ENCODE peak calls at places on chromosome 13, in seven cellular contexts. One of them, this sample, is unnamed.

GRCh38 chr13:50613356-50613831 is 230.1 kb downstream of the DLEU7 start:
- DNase-seq in endothelial cell: no peak
- DNase-seq in thoracic aorta: no peak
- DNase-seq in MCF 10A: no peak
- DNase-seq in GM12865: no peak
- DNase-seq in lung: no peak
- DNase-seq in glutamatergic neuron: no peak
- DNase-seq in this sample: no peak

GRCh38 chr13:26599885-26600284 is 42.4 kb downstream of the WASF3 start:
- DNase-seq in endothelial cell: no peak
- DNase-seq in thoracic aorta: no peak
- DNase-seq in MCF 10A: no peak
- DNase-seq in GM12865: no peak
- DNase-seq in lung: no peak
- DNase-seq in glutamatergic neuron: no peak
- DNase-seq in this sample: no peak

GRCh38 chr13:23378009-23378632 is 55.4 kb downstream of the SACS start:
- DNase-seq in endothelial cell: no peak
- DNase-seq in thoracic aorta: peak; percentile 66
- DNase-seq in MCF 10A: peak; percentile 92
- DNase-seq in GM12865: peak; percentile 79
- DNase-seq in lung: no peak
- DNase-seq in glutamatergic neuron: no peak
- DNase-seq in this sample: no peak

GRCh38 chr13:29892149-29892548 is 41.7 kb upstream of the UBL3 start:
- DNase-seq in endothelial cell: no peak
- DNase-seq in thoracic aorta: no peak
- DNase-seq in MCF 10A: no peak
- DNase-seq in GM12865: no peak
- DNase-seq in lung: no peak
- DNase-seq in glutamatergic neuron: peak; percentile 70
- DNase-seq in this sample: no peak

GRCh38 chr13:33994826-33995502 is 177.0 kb downstream of the RFC3 start:
- DNase-seq in endothelial cell: no peak
- DNase-seq in thoracic aorta: no peak
- DNase-seq in MCF 10A: peak; percentile 2
- DNase-seq in GM12865: no peak
- DNase-seq in lung: no peak
- DNase-seq in glutamatergic neuron: no peak
- DNase-seq in this sample: no peak

GRCh38 chr13:51913421-51914136 is 51.8 kb downstream of the CCDC70 start:
- DNase-seq in endothelial cell: peak; percentile 20
- DNase-seq in thoracic aorta: no peak
- DNase-seq in MCF 10A: no peak
- DNase-seq in GM12865: no peak
- DNase-seq in lung: no peak
- DNase-seq in glutamatergic neuron: peak; percentile 59
- DNase-seq in this sample: no peak

GRCh38 chr13:28355822-28356371 is 139.0 kb downstream of the FLT1 start:
- DNase-seq in endothelial cell: no peak
- DNase-seq in thoracic aorta: no peak
- DNase-seq in MCF 10A: no peak
- DNase-seq in GM12865: no peak
- DNase-seq in lung: no peak
- DNase-seq in glutamatergic neuron: no peak
- DNase-seq in this sample: no peak

GRCh38 chr13:52070929-52071523 is 46.5 kb downstream of the UTP14C start:
- DNase-seq in endothelial cell: no peak
- DNase-seq in thoracic aorta: no peak
- DNase-seq in MCF 10A: peak; percentile 18
- DNase-seq in GM12865: peak; percentile 9
- DNase-seq in lung: no peak
- DNase-seq in glutamatergic neuron: no peak
- DNase-seq in this sample: no peak

GRCh38 chr13:112248406-112248760 is 127.8 kb upstream of the SPACA7 start:
- DNase-seq in endothelial cell: no peak
- DNase-seq in thoracic aorta: no peak
- DNase-seq in MCF 10A: no peak
- DNase-seq in GM12865: no peak
- DNase-seq in lung: peak; percentile 9
- DNase-seq in glutamatergic neuron: no peak
- DNase-seq in this sample: no peak

GRCh38 chr13:30504081-30504480 is 38.3 kb upstream of the HMGB1 start:
- DNase-seq in endothelial cell: no peak
- DNase-seq in thoracic aorta: no peak
- DNase-seq in MCF 10A: no peak
- DNase-seq in GM12865: peak; percentile 76
- DNase-seq in lung: no peak
- DNase-seq in glutamatergic neuron: no peak
- DNase-seq in this sample: no peak

DNA sequence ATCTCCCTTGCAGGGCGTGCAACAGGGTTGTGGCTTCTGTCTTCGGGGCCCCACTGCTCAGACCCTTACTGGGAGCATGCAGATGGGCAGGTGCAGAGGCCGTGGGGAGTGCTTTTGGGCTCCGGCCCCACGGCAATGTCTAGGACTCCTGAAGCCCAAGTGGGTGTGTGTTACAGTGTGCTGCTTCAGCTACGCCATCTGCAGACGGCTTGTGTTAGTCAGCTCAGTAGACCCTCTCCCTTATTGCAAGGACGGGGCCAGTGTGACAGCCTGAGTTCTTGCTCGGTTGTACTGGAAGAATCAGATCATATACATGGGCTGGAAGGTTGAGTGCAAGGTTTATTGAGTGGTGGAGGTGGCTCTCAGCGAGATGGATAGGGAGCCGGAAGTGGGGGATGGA is 39.3 kb downstream of the DNAJC3 start:
- DNase-seq in endothelial cell: no peak
- DNase-seq in thoracic aorta: no peak
- DNase-seq in MCF 10A: no peak
- DNase-seq in GM12865: no peak
- DNase-seq in lung: no peak
- DNase-seq in glutamatergic neuron: no peak
- DNase-seq in this sample: no peak
- TF ChIP-seq CTCF in endothelial cell: no peak
- TF ChIP-seq CTCF in thoracic aorta: no peak
- TF ChIP-seq CTCF in MCF 10A: no peak
- TF ChIP-seq CTCF in GM12865: no peak
- TF ChIP-seq CTCF in lung: no peak
- TF ChIP-seq CTCF in glutamatergic neuron: no peak
- TF ChIP-seq CTCF in this sample: no peak

GRCh38 chr13:101115762-101116161 is 300.5 kb downstream of the NALCN start:
- DNase-seq in endothelial cell: no peak
- DNase-seq in thoracic aorta: no peak
- DNase-seq in MCF 10A: no peak
- DNase-seq in GM12865: no peak
- DNase-seq in lung: no peak
- DNase-seq in glutamatergic neuron: no peak
- DNase-seq in this sample: no peak
- TF ChIP-seq CTCF in endothelial cell: no peak
- TF ChIP-seq CTCF in thoracic aorta: no peak
- TF ChIP-seq CTCF in MCF 10A: peak; percentile 6
- TF ChIP-seq CTCF in GM12865: no peak
- TF ChIP-seq CTCF in lung: no peak
- TF ChIP-seq CTCF in glutamatergic neuron: no peak
- TF ChIP-seq CTCF in this sample: peak; percentile 50

GRCh38 chr13:39012608-39013007 is 22.0 kb upstream of the STOML3 start:
- DNase-seq in endothelial cell: peak; percentile 31
- DNase-seq in thoracic aorta: no peak
- DNase-seq in MCF 10A: no peak
- DNase-seq in GM12865: no peak
- DNase-seq in lung: no peak
- DNase-seq in glutamatergic neuron: peak; percentile 22
- DNase-seq in this sample: no peak
- TF ChIP-seq CTCF in endothelial cell: no peak
- TF ChIP-seq CTCF in thoracic aorta: no peak
- TF ChIP-seq CTCF in MCF 10A: no peak
- TF ChIP-seq CTCF in GM12865: no peak
- TF ChIP-seq CTCF in lung: no peak
- TF ChIP-seq CTCF in glutamatergic neuron: no peak
- TF ChIP-seq CTCF in this sample: peak; percentile 34

GRCh38 chr13:99526549-99526948 is 25.3 kb downstream of the TM9SF2 start:
- DNase-seq in endothelial cell: no peak
- DNase-seq in thoracic aorta: no peak
- DNase-seq in MCF 10A: no peak
- DNase-seq in GM12865: no peak
- DNase-seq in lung: no peak
- DNase-seq in glutamatergic neuron: no peak
- DNase-seq in this sample: no peak
- TF ChIP-seq CTCF in endothelial cell: no peak
- TF ChIP-seq CTCF in thoracic aorta: no peak
- TF ChIP-seq CTCF in MCF 10A: no peak
- TF ChIP-seq CTCF in GM12865: no peak
- TF ChIP-seq CTCF in lung: no peak
- TF ChIP-seq CTCF in glutamatergic neuron: no peak
- TF ChIP-seq CTCF in this sample: no peak

GRCh38 chr13:21420706-21421105 is 38.4 kb downstream of the ZDHHC20 start:
- DNase-seq in endothelial cell: no peak
- DNase-seq in thoracic aorta: no peak
- DNase-seq in MCF 10A: peak; percentile 24
- DNase-seq in GM12865: no peak
- DNase-seq in lung: no peak
- DNase-seq in glutamatergic neuron: no peak
- DNase-seq in this sample: no peak
- TF ChIP-seq CTCF in endothelial cell: no peak
- TF ChIP-seq CTCF in thoracic aorta: no peak
- TF ChIP-seq CTCF in MCF 10A: no peak
- TF ChIP-seq CTCF in GM12865: no peak
- TF ChIP-seq CTCF in lung: no peak
- TF ChIP-seq CTCF in glutamatergic neuron: no peak
- TF ChIP-seq CTCF in this sample: no peak

DNA sequence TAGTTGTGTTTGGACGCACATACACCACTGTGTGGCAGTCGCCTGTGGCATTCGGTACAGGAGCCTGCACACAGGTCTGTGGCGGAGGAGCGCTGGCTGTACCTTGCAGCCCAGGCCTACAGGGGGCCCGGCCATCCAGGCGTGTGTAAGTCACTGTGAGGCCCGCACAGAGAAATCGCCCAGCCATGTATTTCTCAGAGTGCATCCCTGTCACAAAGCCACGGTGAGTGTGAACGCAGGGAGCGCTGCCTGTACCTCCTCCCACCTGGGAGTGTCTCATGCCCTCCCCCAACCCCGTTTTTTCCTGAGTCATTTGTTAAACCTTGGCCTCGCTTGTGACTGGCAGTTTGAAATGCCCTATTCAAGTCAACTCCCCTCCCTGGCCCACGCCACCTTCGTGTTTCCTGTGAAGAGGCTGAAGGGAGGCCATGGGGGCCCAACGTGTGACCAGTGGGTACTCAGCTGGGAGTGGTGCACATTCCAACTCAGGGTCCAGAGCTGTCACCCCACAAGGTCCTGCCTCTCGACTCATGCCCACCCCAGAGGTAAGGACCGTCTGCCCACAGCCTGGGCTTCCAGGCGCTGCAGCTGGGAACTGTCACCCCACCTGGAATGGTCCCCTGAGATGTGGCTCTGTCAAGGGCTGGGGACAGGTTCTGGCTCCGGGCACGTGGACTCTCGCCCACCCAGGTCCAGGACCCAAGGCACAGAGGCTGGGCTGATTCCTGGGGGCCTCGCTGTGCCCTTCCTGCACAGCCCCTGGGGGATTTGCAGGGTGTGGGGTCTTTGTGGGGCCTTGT is 11.6 kb upstream of the RASA3 start:
- DNase-seq in endothelial cell: peak; percentile 57
- DNase-seq in thoracic aorta: no peak
- DNase-seq in MCF 10A: no peak
- DNase-seq in GM12865: peak; percentile 85
- DNase-seq in lung: no peak
- DNase-seq in glutamatergic neuron: peak; percentile 69
- DNase-seq in this sample: no peak
- TF ChIP-seq CTCF in endothelial cell: no peak
- TF ChIP-seq CTCF in thoracic aorta: no peak
- TF ChIP-seq CTCF in MCF 10A: no peak
- TF ChIP-seq CTCF in GM12865: peak; percentile 58
- TF ChIP-seq CTCF in lung: no peak
- TF ChIP-seq CTCF in glutamatergic neuron: peak; percentile 51
- TF ChIP-seq CTCF in this sample: peak; percentile 53

DNA sequence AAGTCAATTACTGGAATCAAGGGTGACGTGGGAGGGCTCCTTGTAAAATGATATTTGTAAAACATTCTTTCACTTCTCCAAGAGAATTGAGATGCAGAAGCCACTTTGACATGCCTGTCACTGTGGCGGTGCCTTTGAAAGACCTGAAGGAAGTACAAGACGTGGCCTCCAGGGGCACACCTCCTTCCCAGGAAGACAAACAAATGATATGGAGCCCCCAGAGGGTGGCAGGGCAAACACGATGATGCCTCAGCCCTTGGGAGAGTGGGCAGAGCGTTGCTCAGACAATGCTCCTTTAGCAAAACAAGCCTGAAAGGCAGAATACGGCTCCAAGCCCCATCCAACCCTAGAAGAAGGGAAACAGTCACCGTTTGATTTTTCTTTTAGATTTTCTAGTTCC is 9.3 kb upstream of the ATP12A start:
- DNase-seq in endothelial cell: peak; percentile 47
- DNase-seq in thoracic aorta: no peak
- DNase-seq in MCF 10A: peak; percentile 40
- DNase-seq in GM12865: peak; percentile 54
- DNase-seq in lung: no peak
- DNase-seq in glutamatergic neuron: no peak
- DNase-seq in this sample: no peak
- TF ChIP-seq CTCF in endothelial cell: peak; percentile 45
- TF ChIP-seq CTCF in thoracic aorta: no peak
- TF ChIP-seq CTCF in MCF 10A: no peak
- TF ChIP-seq CTCF in GM12865: peak; percentile 37
- TF ChIP-seq CTCF in lung: no peak
- TF ChIP-seq CTCF in glutamatergic neuron: no peak
- TF ChIP-seq CTCF in this sample: no peak

GRCh38 chr13:47835470-47836228 is 165.4 kb downstream of the SUCLA2 start:
- DNase-seq in endothelial cell: no peak
- DNase-seq in thoracic aorta: no peak
- DNase-seq in MCF 10A: no peak
- DNase-seq in GM12865: no peak
- DNase-seq in lung: no peak
- DNase-seq in glutamatergic neuron: no peak
- DNase-seq in this sample: no peak

GRCh38 chr13:47829684-47830083 is 171.4 kb downstream of the SUCLA2 start:
- DNase-seq in endothelial cell: no peak
- DNase-seq in thoracic aorta: no peak
- DNase-seq in MCF 10A: no peak
- DNase-seq in GM12865: no peak
- DNase-seq in lung: no peak
- DNase-seq in glutamatergic neuron: no peak
- DNase-seq in this sample: no peak

GRCh38 chr13:47837104-47837880 is 163.8 kb downstream of the SUCLA2 start:
- DNase-seq in endothelial cell: no peak
- DNase-seq in thoracic aorta: no peak
- DNase-seq in MCF 10A: no peak
- DNase-seq in GM12865: no peak
- DNase-seq in lung: no peak
- DNase-seq in glutamatergic neuron: no peak
- DNase-seq in this sample: no peak

GRCh38 chr13:47831265-47831664 is 169.8 kb downstream of the SUCLA2 start:
- DNase-seq in endothelial cell: no peak
- DNase-seq in thoracic aorta: no peak
- DNase-seq in MCF 10A: peak; percentile 59
- DNase-seq in GM12865: no peak
- DNase-seq in lung: no peak
- DNase-seq in glutamatergic neuron: no peak
- DNase-seq in this sample: no peak

GRCh38 chr13:47832458-47832972 is 168.6 kb downstream of the SUCLA2 start:
- DNase-seq in endothelial cell: no peak
- DNase-seq in thoracic aorta: no peak
- DNase-seq in MCF 10A: no peak
- DNase-seq in GM12865: no peak
- DNase-seq in lung: no peak
- DNase-seq in glutamatergic neuron: no peak
- DNase-seq in this sample: no peak
- TF ChIP-seq CTCF in endothelial cell: no peak
- TF ChIP-seq CTCF in thoracic aorta: no peak
- TF ChIP-seq CTCF in MCF 10A: no peak
- TF ChIP-seq CTCF in GM12865: no peak
- TF ChIP-seq CTCF in lung: no peak
- TF ChIP-seq CTCF in glutamatergic neuron: no peak
- TF ChIP-seq CTCF in this sample: no peak

GRCh38 chr13:110676511-110677204 is 29.3 kb downstream of the CARS2 start:
- DNase-seq in endothelial cell: no peak
- DNase-seq in thoracic aorta: no peak
- DNase-seq in MCF 10A: no peak
- DNase-seq in GM12865: peak; percentile 73
- DNase-seq in lung: no peak
- DNase-seq in glutamatergic neuron: no peak
- DNase-seq in this sample: no peak
- TF ChIP-seq CTCF in endothelial cell: no peak
- TF ChIP-seq CTCF in thoracic aorta: no peak
- TF ChIP-seq CTCF in MCF 10A: no peak
- TF ChIP-seq CTCF in GM12865: no peak
- TF ChIP-seq CTCF in lung: no peak
- TF ChIP-seq CTCF in glutamatergic neuron: no peak
- TF ChIP-seq CTCF in this sample: no peak